ENCODE peak calls at places on chromosome 14, in six cellular contexts. One of them, this sample, is unnamed.

GRCh38 chr14:77903233-77903632 is 103.3 kb downstream of the ADCK1 start:
- DNase-seq in iris pigment epithelial cell: peak
- DNase-seq in left colon: no peak
- DNase-seq in AG04450: no peak
- DNase-seq in erythroblast: no peak
- DNase-seq in activated CD4-positive, CD25-positive, alpha-beta regulatory T cell treated with anti-CD3 and anti-CD28 coated beads, Interleukin-2, amount 50 U/mL, for 72 hours: no peak
- DNase-seq in this sample: peak

GRCh38 chr14:77051101-77051500 is 22.6 kb upstream of the IRF2BPL start:
- DNase-seq in activated CD4-positive, CD25-positive, alpha-beta regulatory T cell treated with anti-CD3 and anti-CD28 coated beads, Interleukin-2, amount 50 U/mL, for 72 hours: no peak
- DNase-seq in iris pigment epithelial cell: no peak
- DNase-seq in left colon: peak
- DNase-seq in AG04450: no peak
- DNase-seq in erythroblast: no peak
- DNase-seq in this sample: no peak

GRCh38 chr14:79325557-79325956 is 885.7 kb downstream of the DIO2 start:
- DNase-seq in left colon: no peak
- DNase-seq in iris pigment epithelial cell: no peak
- DNase-seq in erythroblast: no peak
- DNase-seq in AG04450: no peak
- DNase-seq in activated CD4-positive, CD25-positive, alpha-beta regulatory T cell treated with anti-CD3 and anti-CD28 coated beads, Interleukin-2, amount 50 U/mL, for 72 hours: no peak
- DNase-seq in this sample: no peak

GRCh38 chr14:50831704-50832130 is 755 bp upstream of the NIN start:
- DNase-seq in activated CD4-positive, CD25-positive, alpha-beta regulatory T cell treated with anti-CD3 and anti-CD28 coated beads, Interleukin-2, amount 50 U/mL, for 72 hours: no peak
- DNase-seq in erythroblast: peak
- DNase-seq in iris pigment epithelial cell: peak
- DNase-seq in AG04450: no peak
- DNase-seq in left colon: no peak
- DNase-seq in this sample: no peak

GRCh38 chr14:101876539-101876938 is 87.8 kb upstream of the DYNC1H1 start:
- DNase-seq in AG04450: no peak
- DNase-seq in erythroblast: peak
- DNase-seq in left colon: peak
- DNase-seq in activated CD4-positive, CD25-positive, alpha-beta regulatory T cell treated with anti-CD3 and anti-CD28 coated beads, Interleukin-2, amount 50 U/mL, for 72 hours: peak
- DNase-seq in iris pigment epithelial cell: peak
- DNase-seq in this sample: peak

GRCh38 chr14:66701813-66702212 is 193.9 kb downstream of the GPHN start:
- DNase-seq in left colon: no peak
- DNase-seq in iris pigment epithelial cell: no peak
- DNase-seq in AG04450: no peak
- DNase-seq in erythroblast: no peak
- DNase-seq in activated CD4-positive, CD25-positive, alpha-beta regulatory T cell treated with anti-CD3 and anti-CD28 coated beads, Interleukin-2, amount 50 U/mL, for 72 hours: no peak
- DNase-seq in this sample: no peak

GRCh38 chr14:90483551-90483950 is 86.7 kb downstream of the CALM1 start:
- DNase-seq in iris pigment epithelial cell: no peak
- DNase-seq in left colon: peak
- DNase-seq in erythroblast: no peak
- DNase-seq in AG04450: no peak
- DNase-seq in activated CD4-positive, CD25-positive, alpha-beta regulatory T cell treated with anti-CD3 and anti-CD28 coated beads, Interleukin-2, amount 50 U/mL, for 72 hours: no peak
- DNase-seq in this sample: no peak

GRCh38 chr14:53295985-53296582 is 143.0 kb upstream of the DDHD1 start:
- DNase-seq in AG04450: no peak
- DNase-seq in erythroblast: peak
- DNase-seq in left colon: no peak
- DNase-seq in iris pigment epithelial cell: peak
- DNase-seq in activated CD4-positive, CD25-positive, alpha-beta regulatory T cell treated with anti-CD3 and anti-CD28 coated beads, Interleukin-2, amount 50 U/mL, for 72 hours: no peak
- DNase-seq in this sample: no peak

GRCh38 chr14:72828604-72829003 is 65.3 kb downstream of the DPF3 start:
- DNase-seq in activated CD4-positive, CD25-positive, alpha-beta regulatory T cell treated with anti-CD3 and anti-CD28 coated beads, Interleukin-2, amount 50 U/mL, for 72 hours: no peak
- DNase-seq in erythroblast: no peak
- DNase-seq in left colon: peak
- DNase-seq in iris pigment epithelial cell: no peak
- DNase-seq in AG04450: no peak
- DNase-seq in this sample: no peak

GRCh38 chr14:80974338-80975078 is 19.1 kb downstream of the TSHR start:
- DNase-seq in activated CD4-positive, CD25-positive, alpha-beta regulatory T cell treated with anti-CD3 and anti-CD28 coated beads, Interleukin-2, amount 50 U/mL, for 72 hours: no peak
- DNase-seq in left colon: no peak
- DNase-seq in erythroblast: no peak
- DNase-seq in iris pigment epithelial cell: peak
- DNase-seq in AG04450: no peak
- DNase-seq in this sample: peak

GRCh38 chr14:84375235-84375634 is 1154.7 kb upstream of the FLRT2 start:
- DNase-seq in AG04450: no peak
- DNase-seq in iris pigment epithelial cell: peak
- DNase-seq in activated CD4-positive, CD25-positive, alpha-beta regulatory T cell treated with anti-CD3 and anti-CD28 coated beads, Interleukin-2, amount 50 U/mL, for 72 hours: no peak
- DNase-seq in left colon: no peak
- DNase-seq in erythroblast: no peak
- DNase-seq in this sample: no peak

GRCh38 chr14:101717663-101718490 is 43.6 kb upstream of the PPP2R5C start:
- DNase-seq in activated CD4-positive, CD25-positive, alpha-beta regulatory T cell treated with anti-CD3 and anti-CD28 coated beads, Interleukin-2, amount 50 U/mL, for 72 hours: no peak
- DNase-seq in erythroblast: no peak
- DNase-seq in iris pigment epithelial cell: no peak
- DNase-seq in AG04450: no peak
- DNase-seq in left colon: no peak
- DNase-seq in this sample: no peak